ENCODE peak calls at places on chromosomes 11 and 22, in eight cellular contexts. One of them, this sample, is unnamed.

GRCh38 chr11:124536520-124536919 is 6.9 kb downstream of the OR8B12 start:
- DNase-seq in pulmonary artery endothelial cell: no peak
- DNase-seq in mucosa of gallbladder: peak; percentile 48
- DNase-seq in H9: peak; percentile 93
- DNase-seq in T-helper 1 cell: no peak
- DNase-seq in NCI-H2171 treated with DMSO at 0.1 percent for 48 hours: no peak
- DNase-seq in H4: peak; percentile 83
- DNase-seq in NCI-H1930: no peak
- DNase-seq in this sample: no peak

GRCh38 chr11:126764221-126764620 is 236.3 kb downstream of the KIRREL3 start:
- DNase-seq in mucosa of gallbladder: no peak
- DNase-seq in NCI-H1930: no peak
- DNase-seq in pulmonary artery endothelial cell: no peak
- DNase-seq in H9: no peak
- DNase-seq in T-helper 1 cell: no peak
- DNase-seq in H4: peak; percentile 5
- DNase-seq in NCI-H2171 treated with DMSO at 0.1 percent for 48 hours: peak; percentile 5
- DNase-seq in this sample: no peak

GRCh38 chr11:72576196-72576595 is 98.0 kb downstream of the PDE2A start:
- DNase-seq in mucosa of gallbladder: no peak
- DNase-seq in H4: no peak
- DNase-seq in H9: no peak
- DNase-seq in NCI-H1930: no peak
- DNase-seq in NCI-H2171 treated with DMSO at 0.1 percent for 48 hours: no peak
- DNase-seq in T-helper 1 cell: no peak
- DNase-seq in pulmonary artery endothelial cell: no peak
- DNase-seq in this sample: no peak

GRCh38 chr11:116312560-116313340 is 460.0 kb downstream of the BUD13 start:
- DNase-seq in H4: peak; percentile 82
- DNase-seq in mucosa of gallbladder: peak; percentile 84
- DNase-seq in H9: no peak
- DNase-seq in pulmonary artery endothelial cell: peak; percentile 43
- DNase-seq in NCI-H1930: no peak
- DNase-seq in T-helper 1 cell: no peak
- DNase-seq in NCI-H2171 treated with DMSO at 0.1 percent for 48 hours: peak; percentile 89
- DNase-seq in this sample: peak; percentile 72

GRCh38 chr11:69878927-69879733 is 59.9 kb upstream of the FGF3 start:
- DNase-seq in pulmonary artery endothelial cell: no peak
- DNase-seq in T-helper 1 cell: no peak
- DNase-seq in mucosa of gallbladder: no peak
- DNase-seq in H9: peak; percentile 20
- DNase-seq in H4: no peak
- DNase-seq in NCI-H2171 treated with DMSO at 0.1 percent for 48 hours: no peak
- DNase-seq in NCI-H1930: no peak
- DNase-seq in this sample: no peak

GRCh38 chr11:115170133-115170815 is 333.9 kb downstream of the CADM1 start:
- DNase-seq in T-helper 1 cell: no peak
- DNase-seq in NCI-H2171 treated with DMSO at 0.1 percent for 48 hours: peak; percentile 50
- DNase-seq in mucosa of gallbladder: peak; percentile 17
- DNase-seq in NCI-H1930: no peak
- DNase-seq in pulmonary artery endothelial cell: no peak
- DNase-seq in H9: no peak
- DNase-seq in H4: no peak
- DNase-seq in this sample: peak; percentile 47

GRCh38 chr11:32289701-32290100 is 145.6 kb downstream of the WT1 start:
- DNase-seq in H9: no peak
- DNase-seq in mucosa of gallbladder: no peak
- DNase-seq in T-helper 1 cell: no peak
- DNase-seq in NCI-H2171 treated with DMSO at 0.1 percent for 48 hours: no peak
- DNase-seq in pulmonary artery endothelial cell: no peak
- DNase-seq in NCI-H1930: no peak
- DNase-seq in H4: no peak
- DNase-seq in this sample: no peak

GRCh38 chr22:48952256-48953102 is 875.2 kb downstream of the BRD1 start:
- DNase-seq in NCI-H2171 treated with DMSO at 0.1 percent for 48 hours: no peak
- DNase-seq in NCI-H1930: no peak
- DNase-seq in pulmonary artery endothelial cell: no peak
- DNase-seq in T-helper 1 cell: no peak
- DNase-seq in H4: no peak
- DNase-seq in mucosa of gallbladder: peak; percentile 7
- DNase-seq in H9: peak; percentile 17
- DNase-seq in this sample: peak; percentile 2

GRCh38 chr22:31104869-31105268 is 2.5 kb downstream of the SELENOM start:
- DNase-seq in NCI-H2171 treated with DMSO at 0.1 percent for 48 hours: no peak
- DNase-seq in pulmonary artery endothelial cell: no peak
- DNase-seq in NCI-H1930: no peak
- DNase-seq in H9: peak; percentile 90
- DNase-seq in H4: no peak
- DNase-seq in mucosa of gallbladder: no peak
- DNase-seq in T-helper 1 cell: no peak
- DNase-seq in this sample: no peak

GRCh38 chr11:34331329-34331728 is 26.5 kb downstream of the ABTB2 start:
- DNase-seq in H9: no peak
- DNase-seq in NCI-H2171 treated with DMSO at 0.1 percent for 48 hours: no peak
- DNase-seq in mucosa of gallbladder: no peak
- DNase-seq in T-helper 1 cell: no peak
- DNase-seq in NCI-H1930: no peak
- DNase-seq in H4: peak; percentile 86
- DNase-seq in pulmonary artery endothelial cell: no peak
- DNase-seq in this sample: peak; percentile 42

GRCh38 chr11:93000511-93001476 is 31.3 kb downstream of the MTNR1B start:
- DNase-seq in NCI-H1930: no peak
- DNase-seq in mucosa of gallbladder: no peak
- DNase-seq in H4: peak; percentile 81
- DNase-seq in NCI-H2171 treated with DMSO at 0.1 percent for 48 hours: no peak
- DNase-seq in pulmonary artery endothelial cell: peak; percentile 37
- DNase-seq in H9: no peak
- DNase-seq in T-helper 1 cell: no peak
- DNase-seq in this sample: no peak

GRCh38 chr11:58787903-58788302 is 56.2 kb upstream of the GLYAT start:
- DNase-seq in H4: no peak
- DNase-seq in mucosa of gallbladder: no peak
- DNase-seq in pulmonary artery endothelial cell: no peak
- DNase-seq in H9: no peak
- DNase-seq in NCI-H2171 treated with DMSO at 0.1 percent for 48 hours: no peak
- DNase-seq in T-helper 1 cell: no peak
- DNase-seq in NCI-H1930: no peak
- DNase-seq in this sample: no peak

GRCh38 chr22:49215840-49216239 is 611.8 kb downstream of the BRD1 start:
- DNase-seq in NCI-H2171 treated with DMSO at 0.1 percent for 48 hours: no peak
- DNase-seq in T-helper 1 cell: no peak
- DNase-seq in NCI-H1930: no peak
- DNase-seq in H9: peak; percentile 2
- DNase-seq in pulmonary artery endothelial cell: no peak
- DNase-seq in H4: no peak
- DNase-seq in mucosa of gallbladder: no peak
- DNase-seq in this sample: no peak

GRCh38 chr22:36445158-36445668 is 36.2 kb downstream of the TXN2 start:
- DNase-seq in NCI-H2171 treated with DMSO at 0.1 percent for 48 hours: peak; percentile 59
- DNase-seq in NCI-H1930: no peak
- DNase-seq in mucosa of gallbladder: peak; percentile 57
- DNase-seq in H9: no peak
- DNase-seq in pulmonary artery endothelial cell: no peak
- DNase-seq in T-helper 1 cell: no peak
- DNase-seq in H4: peak; percentile 38
- DNase-seq in this sample: no peak

GRCh38 chr11:46006418-46007070 is 84.1 kb downstream of the LARGE2 start:
- DNase-seq in pulmonary artery endothelial cell: peak; percentile 43
- DNase-seq in H9: no peak
- DNase-seq in mucosa of gallbladder: peak; percentile 45
- DNase-seq in NCI-H1930: peak; percentile 66
- DNase-seq in NCI-H2171 treated with DMSO at 0.1 percent for 48 hours: peak; percentile 82
- DNase-seq in T-helper 1 cell: peak; percentile 16
- DNase-seq in H4: peak; percentile 69
- DNase-seq in this sample: peak; percentile 41

GRCh38 chr11:34029176-34029575 is 22.4 kb upstream of the CAPRIN1 start:
- DNase-seq in H4: no peak
- DNase-seq in T-helper 1 cell: no peak
- DNase-seq in NCI-H2171 treated with DMSO at 0.1 percent for 48 hours: no peak
- DNase-seq in mucosa of gallbladder: peak; percentile 37
- DNase-seq in NCI-H1930: no peak
- DNase-seq in H9: no peak
- DNase-seq in pulmonary artery endothelial cell: no peak
- DNase-seq in this sample: peak; percentile 83